ENCODE peak calls at places on chromosome 6, in six cellular contexts. H, Q, Y, E, C and L are unnamed samples.
A peak's percentile ranks its signal among the peaks of the same experiment; 100 is the strongest.

GRCh38 chr6:37646986-37647764 is 50.5 kb downstream of the MDGA1 start:
- DNase-seq in H (no peak), Q (no peak), Y (no peak), E (no peak), C (no peak), L (no peak)

GRCh38 chr6:83827050-83827449 is 26.1 kb upstream of the RIPPLY2 start:
- DNase-seq in H (no peak), Q (no peak), Y (no peak), E (no peak), C (peak; percentile 70), L (no peak)

GRCh38 chr6:42404494-42404893 is 47.2 kb downstream of the TRERF1 start:
- DNase-seq in H (peak; percentile 51), Q (no peak), Y (peak; percentile 67), E (no peak), C (peak; percentile 93), L (no peak)

GRCh38 chr6:156848533-156848932 is 71.4 kb downstream of the ARID1B start:
- DNase-seq in H (peak; percentile 64), Q (peak; percentile 90), Y (peak; percentile 50), E (peak; percentile 80), C (no peak), L (peak; percentile 44)

GRCh38 chr6:166771701-166772100 is 144.7 kb upstream of the RPS6KA2 start:
- DNase-seq in H (no peak), Q (no peak), Y (no peak), E (no peak), C (no peak), L (no peak)

GRCh38 chr6:100344321-100344720 is 120.4 kb downstream of the SIM1 start:
- DNase-seq in H (peak; percentile 29), Q (no peak), Y (no peak), E (no peak), C (no peak), L (no peak)

GRCh38 chr6:33203443-33204164 is 851 bp upstream of the HSD17B8 start:
- DNase-seq in H (no peak), Q (no peak), Y (no peak), E (no peak), C (no peak), L (no peak)

GRCh38 chr6:21729431-21729830 is 135.9 kb downstream of the SOX4 start:
- DNase-seq in H (no peak), Q (no peak), Y (no peak), E (no peak), C (no peak), L (no peak)

GRCh38 chr6:149094156-149094555 is 223.4 kb upstream of the TAB2 start:
- DNase-seq in H (peak; percentile 22), Q (no peak), Y (peak; percentile 58), E (no peak), C (peak; percentile 10), L (no peak)

GRCh38 chr6:123769431-123769830 is 34.2 kb upstream of the NKAIN2 start:
- DNase-seq in H (no peak), Q (no peak), Y (no peak), E (no peak), C (no peak), L (no peak)
- TF ChIP-seq CTCF in H (no peak), Q (no peak), Y (no peak), E (no peak), C (no peak), L (no peak)

GRCh38 chr6:159168536-159169192 is 536 bp upstream of the FNDC1 start:
- DNase-seq in H (peak; percentile 64), Q (peak; percentile 40), Y (peak; percentile 31), E (peak; percentile 65), C (no peak), L (peak; percentile 73)

GRCh38 chr6:159169557-159170332 is 545 bp downstream of the FNDC1 start:
- DNase-seq in H (peak; percentile 55), Q (peak; percentile 11), Y (peak; percentile 46), E (peak; percentile 47), C (peak; percentile 34), L (peak; percentile 63)

GRCh38 chr6:159170333-159170672 is 1.1 kb downstream of the FNDC1 start:
- DNase-seq in H (no peak), Q (no peak), Y (peak; percentile 55), E (no peak), C (no peak), L (no peak)

GRCh38 chr6:159170999-159171712 is 2.0 kb downstream of the FNDC1 start:
- DNase-seq in H (peak; percentile 81), Q (no peak), Y (peak; percentile 80), E (no peak), C (peak; percentile 27), L (no peak)

GRCh38 chr6:159169193-159169555 is at the start of gene FNDC1:
- DNase-seq in H (no peak), Q (peak; percentile 71), Y (no peak), E (peak; percentile 90), C (no peak), L (peak; percentile 87)
- TF ChIP-seq CTCF in H (no peak), Q (peak; percentile 9), Y (peak; percentile 26), E (no peak), C (no peak), L (no peak)

GRCh38 chr6:80425089-80425823 is 318.8 kb downstream of the BCKDHB start:
- DNase-seq in H (peak; percentile 95), Q (no peak), Y (peak; percentile 94), E (no peak), C (no peak), L (no peak)
- TF ChIP-seq CTCF in H (no peak), Q (no peak), Y (peak; percentile 11), E (no peak), C (no peak), L (no peak)

GRCh38 chr6:39093167-39093708 is 21.7 kb downstream of the SAYSD1 start:
- DNase-seq in H (no peak), Q (no peak), Y (no peak), E (no peak), C (no peak), L (no peak)

GRCh38 chr6:39095578-39095977 is 19.4 kb downstream of the SAYSD1 start:
- DNase-seq in H (no peak), Q (no peak), Y (no peak), E (no peak), C (no peak), L (no peak)

GRCh38 chr6:39090036-39090435 is 24.9 kb downstream of the SAYSD1 start:
- DNase-seq in H (no peak), Q (no peak), Y (no peak), E (no peak), C (no peak), L (no peak)

GRCh38 chr6:39091163-39091562 is 23.8 kb downstream of the SAYSD1 start:
- DNase-seq in H (no peak), Q (no peak), Y (no peak), E (no peak), C (peak; percentile 55), L (no peak)

GRCh38 chr6:39092124-39092523 is 22.9 kb downstream of the SAYSD1 start:
- DNase-seq in H (no peak), Q (no peak), Y (no peak), E (peak; percentile 41), C (no peak), L (no peak)
- TF ChIP-seq CTCF in H (no peak), Q (peak; percentile 16), Y (no peak), E (no peak), C (no peak), L (no peak)